ENCODE peak calls at places on chromosomes 13 and 19, in eight cellular contexts. W, X, Z, E, S, T, P and L are unnamed samples. For H3K9me3, the result is how much of the 10 kb centered on the place peaks cover.

GRCh38 chr19:17076539-17076919 is 952 bp downstream of the MYO9B start:
- DNase-seq in W (no peak), X (no peak), Z (peak), E (no peak), S (no peak), T (no peak), P (peak), L (no peak)

GRCh38 chr13:57443494-57443893 is 188.1 kb upstream of the PCDH17 start:
- DNase-seq in W (no peak), X (no peak), Z (no peak), E (no peak), S (no peak), T (no peak), P (no peak), L (no peak)

GRCh38 chr13:97043302-97043701 is 49.0 kb upstream of the OXGR1 start:
- DNase-seq in W (no peak), X (peak), Z (no peak), E (no peak), S (no peak), T (no peak), P (no peak), L (no peak)

GRCh38 chr19:55158848-55159793 is 1.6 kb upstream of the TNNI3 start:
- DNase-seq in W (no peak), X (peak), Z (no peak), E (no peak), S (no peak), T (no peak), P (peak), L (no peak)

GRCh38 chr19:30443531-30444252 is 71.5 kb downstream of the ZNF536 start:
- DNase-seq in W (no peak), X (no peak), Z (no peak), E (no peak), S (no peak), T (no peak), P (no peak), L (no peak)

GRCh38 chr19:33304760-33305647 is 2.7 kb upstream of the CEBPA start:
- DNase-seq in W (no peak), X (no peak), Z (no peak), E (no peak), S (peak), T (no peak), P (no peak), L (no peak)

GRCh38 chr19:45079063-45079910 is at the start of gene GEMIN7:
- DNase-seq in W (peak), X (peak), Z (peak), E (peak), S (peak), T (peak), P (peak), L (no peak)

GRCh38 chr13:79779761-79780160 is 298.8 kb downstream of the NDFIP2 start:
- DNase-seq in W (no peak), X (peak), Z (peak), E (no peak), S (peak), T (peak), P (peak), L (no peak)

GRCh38 chr13:57724486-57725272 is 93.1 kb downstream of the PCDH17 start:
- DNase-seq in W (no peak), X (no peak), Z (peak), E (no peak), S (no peak), T (peak), P (peak), L (no peak)

GRCh38 chr13:40235160-40235796 is 431.2 kb downstream of the FOXO1 start:
- DNase-seq in W (no peak), X (peak), Z (no peak), E (no peak), S (no peak), T (no peak), P (no peak), L (no peak)

GRCh38 chr19:29939628-29940027 is 2.4 kb upstream of the URI1 start:
- DNase-seq in W (no peak), X (no peak), Z (no peak), E (no peak), S (no peak), T (no peak), P (no peak), L (no peak)

GRCh38 chr13:36885901-36886300 is 34.1 kb downstream of the SMAD9 start:
- DNase-seq in W (no peak), X (no peak), Z (no peak), E (no peak), S (no peak), T (no peak), P (no peak), L (no peak)

GRCh38 chr19:5109560-5109959 is 140.6 kb downstream of the KDM4B start:
- DNase-seq in W (no peak), X (no peak), Z (peak), E (no peak), S (no peak), T (no peak), P (peak), L (no peak)

GRCh38 chr19:18202759-18203407 is 959 bp downstream of the RAB3A start:
- DNase-seq in W (no peak), X (no peak), Z (peak), E (peak), S (peak), T (no peak), P (peak), L (no peak)

GRCh38 chr13:64855506-64855905 is 2374.6 kb downstream of the PCDH9 start:
- DNase-seq in W (no peak), X (peak), Z (no peak), E (no peak), S (no peak), T (no peak), P (no peak), L (no peak)

GRCh38 chr13:46909037-46909436 is 12.2 kb upstream of the HTR2A start:
- DNase-seq in W (no peak), X (no peak), Z (no peak), E (no peak), S (no peak), T (no peak), P (no peak), L (no peak)

GRCh38 chr13:40518481-40518882 is 148.0 kb downstream of the FOXO1 start:
- DNase-seq in W (no peak), X (no peak), Z (no peak), E (no peak), S (no peak), T (no peak), P (peak), L (no peak)

GRCh38 chr13:45728759-45729158 is 26.6 kb downstream of the CBY2 start:
- DNase-seq in W (peak), X (no peak), Z (peak), E (no peak), S (no peak), T (no peak), P (peak), L (no peak)

GRCh38 chr19:49676136-49676689 is 858 bp upstream of the PRMT1 start:
- DNase-seq in W (peak), X (peak), Z (peak), E (peak), S (peak), T (peak), P (peak), L (peak)

GRCh38 chr13:46721054-46721453 is 75.9 kb downstream of the ESD start:
- DNase-seq in W (peak), X (peak), Z (peak), E (no peak), S (peak), T (peak), P (peak), L (no peak)

GRCh38 chr13:40494932-40495619 is 171.4 kb downstream of the FOXO1 start:
- DNase-seq in W (no peak), X (no peak), Z (no peak), E (no peak), S (no peak), T (no peak), P (no peak), L (no peak)

GRCh38 chr19:18846862-18847515 is 15.2 kb downstream of the UPF1 start:
- DNase-seq in W (no peak), X (peak), Z (peak), E (peak), S (peak), T (peak), P (peak), L (no peak)

GRCh38 chr13:22049384-22049783 is 378.5 kb downstream of the FGF9 start:
- DNase-seq in W (no peak), X (peak), Z (no peak), E (no peak), S (no peak), T (no peak), P (no peak), L (no peak)

GRCh38 chr19:40256511-40256910 is 28.6 kb downstream of the AKT2 start:
- DNase-seq in W (no peak), X (no peak), Z (no peak), E (peak), S (no peak), T (no peak), P (no peak), L (no peak)

GRCh38 chr13:31790992-31791391 is 51.7 kb downstream of the RXFP2 start:
- DNase-seq in W (no peak), X (no peak), Z (no peak), E (no peak), S (no peak), T (no peak), P (no peak), L (no peak)

GRCh38 chr13:113047587-113047986 is 58.0 kb upstream of the F7 start:
- DNase-seq in W (no peak), X (no peak), Z (no peak), E (peak), S (no peak), T (no peak), P (no peak), L (no peak)

GRCh38 chr13:101433895-101434294 is 17.6 kb upstream of the NALCN start:
- DNase-seq in W (no peak), X (no peak), Z (no peak), E (no peak), S (no peak), T (no peak), P (no peak), L (no peak)

GRCh38 chr19:19873381-19873780 is 7.7 kb downstream of the ZNF253 start:
- DNase-seq in W (no peak), X (no peak), Z (no peak), E (no peak), S (no peak), T (no peak), P (no peak), L (no peak)

GRCh38 chr13:40366119-40366518 is 300.3 kb downstream of the FOXO1 start:
- DNase-seq in W (no peak), X (no peak), Z (no peak), E (no peak), S (no peak), T (no peak), P (no peak), L (no peak)

GRCh38 chr13:43054803-43055802 is 31.7 kb downstream of the DNAJC15 start:
- DNase-seq in W (no peak), X (peak), Z (peak), E (no peak), S (peak), T (peak), P (peak), L (no peak)

GRCh38 chr19:20385056-20385455 is 180.5 kb downstream of the ZNF737 start:
- DNase-seq in W (no peak), X (no peak), Z (no peak), E (no peak), S (no peak), T (no peak), P (no peak), L (no peak)

GRCh38 chr13:32381539-32381938 is 46.4 kb downstream of the N4BP2L1 start:
- DNase-seq in W (peak), X (peak), Z (peak), E (no peak), S (no peak), T (peak), P (peak), L (no peak)

GRCh38 chr13:113584205-113584869 is at the start of gene TFDP1:
- DNase-seq in W (peak), X (peak), Z (peak), E (peak), S (peak), T (peak), P (peak), L (no peak)

DNA sequence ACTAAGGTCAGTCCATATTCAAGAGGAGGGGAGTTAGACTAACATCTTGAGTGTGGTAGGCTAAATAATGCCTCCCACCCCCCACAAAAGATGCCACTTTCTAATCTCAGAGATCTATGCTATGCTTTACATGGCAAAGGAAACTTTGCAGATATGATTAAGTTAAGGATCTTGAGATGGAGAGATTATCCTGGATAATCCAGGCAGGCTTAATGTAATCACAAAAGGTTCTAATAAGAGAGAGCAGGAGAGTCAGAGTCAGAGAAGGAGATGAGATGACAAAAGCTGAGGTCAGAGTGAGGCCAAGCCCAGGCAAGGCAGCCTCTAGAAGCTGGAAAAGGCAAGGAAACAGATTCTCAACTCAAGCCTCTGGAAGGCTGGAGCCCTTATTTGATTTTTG is 1011.6 kb downstream of the PCDH9 start:
- DNase-seq in W (no peak), X (no peak), Z (peak), E (no peak), S (no peak), T (no peak), P (no peak), L (no peak)
- H3K27ac ChIP-seq in W (no peak), X (no peak), Z (no peak), E (no peak), S (no peak), T (peak), P (no peak), L (no peak)

DNA sequence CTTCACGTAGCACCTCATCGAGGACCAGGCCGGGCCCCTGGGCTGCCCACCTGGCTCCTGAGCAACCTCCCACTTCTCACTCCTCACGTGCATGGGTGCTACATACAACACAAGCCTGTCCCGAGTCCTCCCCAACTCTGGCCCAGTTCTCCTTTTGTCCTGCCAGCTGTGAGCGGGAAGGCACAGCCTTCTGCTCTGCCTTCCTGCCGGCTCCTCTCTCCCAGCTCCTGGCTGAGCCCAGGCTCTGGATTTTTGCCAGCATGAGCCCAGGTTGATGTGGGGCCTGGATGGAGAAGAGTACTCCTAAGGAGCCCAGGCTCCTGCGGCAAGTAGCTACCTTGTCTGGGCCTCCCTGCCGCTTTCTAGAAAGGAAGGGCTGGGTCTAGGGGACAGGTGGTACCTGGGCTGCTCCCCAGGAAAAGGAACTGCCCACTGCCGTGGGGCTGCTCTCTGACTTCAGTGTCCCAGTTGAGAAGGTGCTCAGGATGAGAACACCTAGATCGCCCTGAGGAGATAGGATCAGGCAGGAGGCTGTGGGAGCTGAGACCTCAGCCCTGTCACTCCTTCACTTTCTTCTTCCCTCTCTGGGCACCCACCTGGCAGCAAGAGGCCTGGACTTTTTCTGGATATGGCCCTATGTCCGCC is 23.6 kb downstream of the LYL1 start:
- DNase-seq in W (no peak), X (no peak), Z (no peak), E (no peak), S (peak), T (no peak), P (peak), L (no peak)
- H3K9ac ChIP-seq in W (no peak), X (no peak), Z (no peak), E (no peak), S (peak), T (peak), P (no peak), L (no peak)

GRCh38 chr19:57587529-57587928 is 3.6 kb downstream of the ZIK1 start:
- DNase-seq in W (no peak), X (no peak), Z (no peak), E (no peak), S (no peak), T (no peak), P (no peak), L (no peak)
- H3K9me3 ChIP-seq in W (under half), X (under half), Z (under half), E (under half), S (under half), T (half or more), P (half or more), L (under half)

DNA sequence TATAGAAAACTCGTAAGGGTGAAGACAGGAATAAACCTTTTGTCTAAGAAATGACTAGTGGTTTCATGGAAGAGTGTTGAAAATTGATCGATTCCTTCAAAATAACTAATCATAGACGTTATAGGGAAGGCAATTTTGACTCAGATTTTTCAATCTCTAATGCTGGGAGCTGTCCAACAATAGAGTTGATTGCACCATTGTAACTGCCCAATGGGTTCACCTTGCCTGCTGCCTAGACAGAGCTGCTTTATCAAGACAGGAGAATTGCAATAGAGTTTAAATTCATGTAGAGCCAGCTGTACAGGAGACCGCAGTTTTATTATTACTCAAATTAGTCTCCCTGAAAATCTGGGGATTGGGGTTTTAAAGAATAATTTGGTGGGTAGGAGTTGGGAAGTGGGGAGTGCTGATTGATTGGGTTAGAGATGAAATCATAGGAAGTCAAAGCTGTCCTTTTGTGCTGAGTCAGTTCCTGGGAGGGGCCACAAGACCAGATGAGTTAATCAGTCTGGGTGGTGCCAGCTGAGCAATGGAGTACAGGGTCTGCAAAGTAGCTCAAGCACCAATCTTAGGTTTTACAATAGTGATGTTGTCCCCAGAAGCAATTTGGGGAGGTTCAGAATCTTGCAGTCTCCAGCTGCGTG is 16.8 kb upstream of the ADGRE2 start:
- DNase-seq in W (no peak), X (no peak), Z (no peak), E (no peak), S (no peak), T (no peak), P (no peak), L (no peak)
- H3K27ac ChIP-seq in W (no peak), X (no peak), Z (no peak), E (no peak), S (no peak), T (no peak), P (no peak), L (no peak)

GRCh38 chr13:67353891-67354459 is 123.8 kb upstream of the PCDH9 start:
- DNase-seq in W (no peak), X (peak), Z (no peak), E (no peak), S (no peak), T (no peak), P (no peak), L (no peak)

GRCh38 chr13:67351114-67351513 is 121.0 kb upstream of the PCDH9 start:
- DNase-seq in W (no peak), X (no peak), Z (no peak), E (no peak), S (no peak), T (no peak), P (no peak), L (no peak)

GRCh38 chr13:67355791-67356190 is 125.7 kb upstream of the PCDH9 start:
- DNase-seq in W (no peak), X (no peak), Z (no peak), E (no peak), S (no peak), T (peak), P (no peak), L (no peak)

GRCh38 chr13:67351915-67352314 is 121.8 kb upstream of the PCDH9 start:
- DNase-seq in W (no peak), X (peak), Z (no peak), E (no peak), S (no peak), T (no peak), P (no peak), L (no peak)

GRCh38 chr13:67353031-67353430 is 122.9 kb upstream of the PCDH9 start:
- DNase-seq in W (no peak), X (no peak), Z (no peak), E (no peak), S (no peak), T (no peak), P (no peak), L (no peak)
- H3K9ac ChIP-seq in W (no peak), X (no peak), Z (no peak), E (no peak), S (no peak), T (no peak), P (no peak), L (no peak)

GRCh38 chr13:33891196-33891742 is 73.3 kb downstream of the RFC3 start:
- DNase-seq in W (no peak), X (no peak), Z (no peak), E (no peak), S (no peak), T (no peak), P (no peak), L (no peak)

GRCh38 chr13:33893559-33893958 is 75.6 kb downstream of the RFC3 start:
- DNase-seq in W (no peak), X (no peak), Z (no peak), E (no peak), S (no peak), T (no peak), P (no peak), L (no peak)
- H3K9me3 ChIP-seq in W (under half), X (under half), Z (under half), E (under half), S (under half), T (under half), P (under half), L (under half)

GRCh38 chr13:110339263-110339662 is 32.2 kb downstream of the COL4A2 start:
- DNase-seq in W (no peak), X (no peak), Z (no peak), E (no peak), S (no peak), T (no peak), P (no peak), L (no peak)

GRCh38 chr13:110338441-110339101 is 31.5 kb downstream of the COL4A2 start:
- DNase-seq in W (no peak), X (peak), Z (peak), E (no peak), S (no peak), T (peak), P (no peak), L (no peak)

GRCh38 chr13:110341445-110342247 is 34.6 kb downstream of the COL4A2 start:
- DNase-seq in W (no peak), X (peak), Z (no peak), E (no peak), S (no peak), T (no peak), P (no peak), L (no peak)

GRCh38 chr13:110340812-110341444 is 33.8 kb downstream of the COL4A2 start:
- DNase-seq in W (no peak), X (peak), Z (no peak), E (peak), S (peak), T (no peak), P (peak), L (no peak)

GRCh38 chr13:110339975-110340550 is 33.0 kb downstream of the COL4A2 start:
- DNase-seq in W (no peak), X (no peak), Z (no peak), E (no peak), S (no peak), T (no peak), P (no peak), L (no peak)
- H3K27ac ChIP-seq in W (no peak), X (peak), Z (no peak), E (peak), S (peak), T (no peak), P (no peak), L (no peak)

DNA sequence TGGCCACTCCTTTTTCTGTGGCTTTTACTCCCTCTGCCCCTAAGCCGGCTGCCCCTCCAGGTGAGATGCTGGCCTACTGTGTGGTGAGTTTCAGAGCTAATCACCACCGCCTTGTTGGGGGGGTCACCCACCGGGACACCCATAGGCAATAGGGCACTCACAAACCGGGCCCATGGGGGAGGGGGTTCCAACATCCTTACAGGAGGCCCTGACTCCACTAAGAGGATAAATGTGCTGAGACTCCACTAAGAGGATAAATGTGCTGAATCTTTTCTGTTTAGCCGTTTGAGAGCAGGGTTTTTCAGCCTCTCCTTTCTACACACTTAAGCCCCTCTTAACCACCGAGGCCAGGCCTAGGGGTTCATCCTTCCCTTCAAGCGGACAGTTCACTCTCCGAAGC is 73.7 kb downstream of the SLC15A1 start:
- DNase-seq in W (no peak), X (no peak), Z (no peak), E (no peak), S (no peak), T (no peak), P (no peak), L (no peak)
- H3K9ac ChIP-seq in W (no peak), X (no peak), Z (no peak), E (no peak), S (no peak), T (no peak), P (no peak), L (no peak)